ENCODE peak calls at places on chromosomes 16 and 17, in seven cellular contexts. One of them, this sample, is unnamed. For H3K4me1, the result is how much of the 10 kb centered on the place peaks cover.

GRCh38 chr16:72394526-72394925 is 222.6 kb upstream of the PMFBP1 start:
- DNase-seq in psoas muscle: no peak
- DNase-seq in A549: no peak
- DNase-seq in upper lobe of left lung: no peak
- DNase-seq in left lung: no peak
- DNase-seq in Caco-2: no peak
- DNase-seq in adrenal gland: no peak
- DNase-seq in this sample: no peak

GRCh38 chr17:78132086-78132676 is 1.6 kb downstream of the TMC8 start:
- DNase-seq in Caco-2: no peak
- DNase-seq in psoas muscle: no peak
- DNase-seq in left lung: peak
- DNase-seq in upper lobe of left lung: peak
- DNase-seq in adrenal gland: no peak
- DNase-seq in A549: no peak
- DNase-seq in this sample: no peak

GRCh38 chr16:86662195-86662594 is 83.8 kb downstream of the FOXL1 start:
- DNase-seq in Caco-2: no peak
- DNase-seq in left lung: no peak
- DNase-seq in A549: no peak
- DNase-seq in upper lobe of left lung: no peak
- DNase-seq in adrenal gland: no peak
- DNase-seq in psoas muscle: no peak
- DNase-seq in this sample: no peak

GRCh38 chr16:89845417-89845816 is 17.1 kb downstream of the SPIRE2 start:
- DNase-seq in left lung: no peak
- DNase-seq in Caco-2: no peak
- DNase-seq in A549: no peak
- DNase-seq in upper lobe of left lung: peak
- DNase-seq in adrenal gland: no peak
- DNase-seq in psoas muscle: no peak
- DNase-seq in this sample: no peak

GRCh38 chr17:30368896-30369720 is 9.6 kb upstream of the CPD start:
- DNase-seq in upper lobe of left lung: peak
- DNase-seq in A549: no peak
- DNase-seq in left lung: no peak
- DNase-seq in Caco-2: no peak
- DNase-seq in psoas muscle: no peak
- DNase-seq in adrenal gland: no peak
- DNase-seq in this sample: no peak

GRCh38 chr17:80312621-80313135 is 52.0 kb downstream of the RNF213 start:
- DNase-seq in upper lobe of left lung: no peak
- DNase-seq in A549: no peak
- DNase-seq in psoas muscle: no peak
- DNase-seq in adrenal gland: no peak
- DNase-seq in left lung: no peak
- DNase-seq in Caco-2: no peak
- DNase-seq in this sample: no peak

GRCh38 chr16:58638148-58639036 is 8.8 kb upstream of the CNOT1 start:
- DNase-seq in psoas muscle: peak
- DNase-seq in upper lobe of left lung: no peak
- DNase-seq in left lung: peak
- DNase-seq in A549: peak
- DNase-seq in Caco-2: peak
- DNase-seq in adrenal gland: peak
- DNase-seq in this sample: no peak

GRCh38 chr17:72719206-72719581 is 373.3 kb downstream of the SLC39A11 start:
- DNase-seq in adrenal gland: no peak
- DNase-seq in Caco-2: no peak
- DNase-seq in A549: no peak
- DNase-seq in psoas muscle: no peak
- DNase-seq in upper lobe of left lung: no peak
- DNase-seq in left lung: no peak
- DNase-seq in this sample: no peak

GRCh38 chr17:42563950-42564349 is 2.0 kb downstream of the COASY start:
- DNase-seq in A549: no peak
- DNase-seq in adrenal gland: no peak
- DNase-seq in upper lobe of left lung: no peak
- DNase-seq in psoas muscle: no peak
- DNase-seq in left lung: no peak
- DNase-seq in Caco-2: no peak
- DNase-seq in this sample: no peak

GRCh38 chr16:56401482-56401881 is 23.9 kb downstream of the AMFR start:
- DNase-seq in left lung: no peak
- DNase-seq in Caco-2: peak
- DNase-seq in A549: peak
- DNase-seq in upper lobe of left lung: no peak
- DNase-seq in psoas muscle: peak
- DNase-seq in adrenal gland: no peak
- DNase-seq in this sample: no peak

GRCh38 chr17:7636192-7636591 is 6.3 kb downstream of the SHBG start:
- DNase-seq in psoas muscle: no peak
- DNase-seq in Caco-2: no peak
- DNase-seq in upper lobe of left lung: no peak
- DNase-seq in left lung: no peak
- DNase-seq in A549: no peak
- DNase-seq in adrenal gland: no peak
- DNase-seq in this sample: no peak

GRCh38 chr17:5676012-5676411 is 91.7 kb upstream of the NLRP1 start:
- DNase-seq in A549: no peak
- DNase-seq in left lung: no peak
- DNase-seq in adrenal gland: no peak
- DNase-seq in psoas muscle: no peak
- DNase-seq in upper lobe of left lung: no peak
- DNase-seq in Caco-2: no peak
- DNase-seq in this sample: no peak

GRCh38 chr16:841455-842060 is 41.0 kb upstream of the GNG13 start:
- DNase-seq in Caco-2: no peak
- DNase-seq in A549: no peak
- DNase-seq in adrenal gland: no peak
- DNase-seq in upper lobe of left lung: peak
- DNase-seq in psoas muscle: no peak
- DNase-seq in left lung: no peak
- DNase-seq in this sample: no peak

GRCh38 chr16:30116291-30117207 is 3.2 kb upstream of the GDPD3 start:
- DNase-seq in left lung: no peak
- DNase-seq in adrenal gland: no peak
- DNase-seq in A549: no peak
- DNase-seq in Caco-2: no peak
- DNase-seq in psoas muscle: no peak
- DNase-seq in upper lobe of left lung: no peak
- DNase-seq in this sample: no peak

GRCh38 chr17:82849076-82849945 is 9.5 kb upstream of the ZNF750 start:
- DNase-seq in psoas muscle: no peak
- DNase-seq in upper lobe of left lung: no peak
- DNase-seq in A549: no peak
- DNase-seq in adrenal gland: no peak
- DNase-seq in left lung: peak
- DNase-seq in Caco-2: no peak
- DNase-seq in this sample: no peak

GRCh38 chr16:77539336-77539735 is 104.5 kb upstream of the ADAMTS18 start:
- DNase-seq in Caco-2: no peak
- DNase-seq in psoas muscle: no peak
- DNase-seq in adrenal gland: no peak
- DNase-seq in A549: no peak
- DNase-seq in upper lobe of left lung: no peak
- DNase-seq in left lung: no peak
- DNase-seq in this sample: no peak

GRCh38 chr17:49327835-49328784 is 33.9 kb downstream of the ZNF652 start:
- DNase-seq in A549: no peak
- DNase-seq in psoas muscle: no peak
- DNase-seq in Caco-2: no peak
- DNase-seq in left lung: no peak
- DNase-seq in adrenal gland: no peak
- DNase-seq in upper lobe of left lung: no peak
- DNase-seq in this sample: no peak

GRCh38 chr17:66647391-66647983 is 187.4 kb upstream of the CACNG5 start:
- DNase-seq in adrenal gland: no peak
- DNase-seq in left lung: no peak
- DNase-seq in psoas muscle: no peak
- DNase-seq in upper lobe of left lung: no peak
- DNase-seq in A549: no peak
- DNase-seq in Caco-2: no peak
- DNase-seq in this sample: no peak

GRCh38 chr17:65278050-65278819 is 141.1 kb downstream of the RGS9 start:
- DNase-seq in left lung: no peak
- DNase-seq in A549: peak
- DNase-seq in adrenal gland: peak
- DNase-seq in upper lobe of left lung: no peak
- DNase-seq in Caco-2: peak
- DNase-seq in psoas muscle: peak
- DNase-seq in this sample: peak

GRCh38 chr16:81315271-81316175 is 761 bp downstream of the GAN start:
- DNase-seq in adrenal gland: peak
- DNase-seq in left lung: peak
- DNase-seq in A549: peak
- DNase-seq in upper lobe of left lung: peak
- DNase-seq in Caco-2: peak
- DNase-seq in psoas muscle: peak
- DNase-seq in this sample: no peak

GRCh38 chr17:32520737-32521399 is 34.1 kb downstream of the CDK5R1 start:
- DNase-seq in upper lobe of left lung: no peak
- DNase-seq in left lung: no peak
- DNase-seq in A549: no peak
- DNase-seq in adrenal gland: no peak
- DNase-seq in Caco-2: no peak
- DNase-seq in psoas muscle: no peak
- DNase-seq in this sample: no peak
- H3K4me1 ChIP-seq in upper lobe of left lung: under half
- H3K4me1 ChIP-seq in left lung: under half
- H3K4me1 ChIP-seq in A549: under half
- H3K4me1 ChIP-seq in adrenal gland: under half
- H3K4me1 ChIP-seq in Caco-2: under half
- H3K4me1 ChIP-seq in psoas muscle: under half
- H3K4me1 ChIP-seq in this sample: under half

GRCh38 chr17:35080536-35080935 is 17.0 kb upstream of the RFFL start:
- DNase-seq in left lung: no peak
- DNase-seq in Caco-2: no peak
- DNase-seq in A549: no peak
- DNase-seq in psoas muscle: no peak
- DNase-seq in upper lobe of left lung: no peak
- DNase-seq in adrenal gland: no peak
- DNase-seq in this sample: no peak
- H3K4me1 ChIP-seq in left lung: under half
- H3K4me1 ChIP-seq in Caco-2: under half
- H3K4me1 ChIP-seq in A549: half or more
- H3K4me1 ChIP-seq in psoas muscle: under half
- H3K4me1 ChIP-seq in upper lobe of left lung: under half
- H3K4me1 ChIP-seq in adrenal gland: under half
- H3K4me1 ChIP-seq in this sample: under half

DNA sequence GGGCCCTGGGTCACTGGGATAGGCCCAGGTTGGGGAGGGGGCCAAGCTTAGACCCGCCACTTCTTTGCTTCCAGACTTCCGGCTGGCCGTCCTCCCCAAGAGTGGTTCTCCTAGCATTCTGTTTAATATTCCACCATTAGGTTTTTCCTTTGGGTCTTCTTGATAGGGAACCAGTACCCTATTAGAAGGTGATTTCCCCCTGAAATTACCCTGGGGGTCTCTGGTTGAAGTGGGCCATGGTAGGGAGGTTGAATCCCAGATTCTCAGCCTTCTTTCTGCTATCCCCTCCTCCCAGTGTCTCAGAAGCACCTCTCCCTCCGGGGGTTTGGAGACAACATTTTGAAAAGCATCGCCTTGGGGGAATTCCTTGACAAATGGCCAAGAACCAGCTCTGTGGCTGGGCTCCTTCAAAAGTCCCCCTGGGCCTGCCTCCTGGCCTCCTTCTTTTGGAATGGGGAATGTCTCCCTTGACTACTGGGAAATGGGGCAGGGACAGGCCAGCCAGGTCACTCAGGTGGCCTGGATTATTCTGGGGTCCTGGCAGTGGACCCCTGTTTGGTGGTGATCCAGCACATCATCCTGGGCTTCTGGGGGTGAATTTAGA is 5.7 kb downstream of the LASP1 start:
- DNase-seq in left lung: no peak
- DNase-seq in Caco-2: no peak
- DNase-seq in psoas muscle: no peak
- DNase-seq in A549: no peak
- DNase-seq in adrenal gland: no peak
- DNase-seq in upper lobe of left lung: no peak
- DNase-seq in this sample: no peak
- H3K4me1 ChIP-seq in left lung: half or more
- H3K4me1 ChIP-seq in Caco-2: half or more
- H3K4me1 ChIP-seq in psoas muscle: half or more
- H3K4me1 ChIP-seq in A549: half or more
- H3K4me1 ChIP-seq in adrenal gland: half or more
- H3K4me1 ChIP-seq in upper lobe of left lung: half or more
- H3K4me1 ChIP-seq in this sample: half or more

GRCh38 chr17:46817151-46817900 is 1.2 kb downstream of the WNT3 start:
- DNase-seq in A549: no peak
- DNase-seq in adrenal gland: no peak
- DNase-seq in Caco-2: no peak
- DNase-seq in psoas muscle: no peak
- DNase-seq in left lung: no peak
- DNase-seq in upper lobe of left lung: no peak
- DNase-seq in this sample: no peak
- H3K4me1 ChIP-seq in A549: under half
- H3K4me1 ChIP-seq in adrenal gland: under half
- H3K4me1 ChIP-seq in Caco-2: under half
- H3K4me1 ChIP-seq in psoas muscle: under half
- H3K4me1 ChIP-seq in left lung: under half
- H3K4me1 ChIP-seq in upper lobe of left lung: under half
- H3K4me1 ChIP-seq in this sample: under half

DNA sequence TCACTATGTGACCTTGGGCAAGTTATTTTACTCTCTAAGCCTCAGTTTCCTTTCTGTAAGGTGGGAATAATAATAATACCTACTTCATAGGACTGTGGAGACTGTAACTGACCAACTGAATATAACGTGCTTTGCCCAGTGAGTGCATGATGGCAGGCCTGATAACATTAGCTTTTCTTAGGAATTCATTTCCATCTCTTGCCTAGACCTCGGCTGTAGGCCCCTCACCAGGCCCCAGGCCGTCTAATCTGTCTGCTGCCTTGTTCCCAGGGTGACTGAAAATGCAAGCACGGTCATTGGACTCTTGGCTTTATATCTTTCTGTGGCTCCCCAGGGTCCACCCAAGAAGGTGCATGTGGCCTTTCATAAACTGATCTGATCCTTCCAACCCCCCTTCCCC is 6.7 kb upstream of the UBE2O start:
- DNase-seq in adrenal gland: no peak
- DNase-seq in psoas muscle: no peak
- DNase-seq in left lung: no peak
- DNase-seq in upper lobe of left lung: no peak
- DNase-seq in A549: no peak
- DNase-seq in Caco-2: no peak
- DNase-seq in this sample: no peak
- H3K4me1 ChIP-seq in adrenal gland: under half
- H3K4me1 ChIP-seq in psoas muscle: under half
- H3K4me1 ChIP-seq in left lung: under half
- H3K4me1 ChIP-seq in upper lobe of left lung: under half
- H3K4me1 ChIP-seq in A549: under half
- H3K4me1 ChIP-seq in Caco-2: under half
- H3K4me1 ChIP-seq in this sample: under half

DNA sequence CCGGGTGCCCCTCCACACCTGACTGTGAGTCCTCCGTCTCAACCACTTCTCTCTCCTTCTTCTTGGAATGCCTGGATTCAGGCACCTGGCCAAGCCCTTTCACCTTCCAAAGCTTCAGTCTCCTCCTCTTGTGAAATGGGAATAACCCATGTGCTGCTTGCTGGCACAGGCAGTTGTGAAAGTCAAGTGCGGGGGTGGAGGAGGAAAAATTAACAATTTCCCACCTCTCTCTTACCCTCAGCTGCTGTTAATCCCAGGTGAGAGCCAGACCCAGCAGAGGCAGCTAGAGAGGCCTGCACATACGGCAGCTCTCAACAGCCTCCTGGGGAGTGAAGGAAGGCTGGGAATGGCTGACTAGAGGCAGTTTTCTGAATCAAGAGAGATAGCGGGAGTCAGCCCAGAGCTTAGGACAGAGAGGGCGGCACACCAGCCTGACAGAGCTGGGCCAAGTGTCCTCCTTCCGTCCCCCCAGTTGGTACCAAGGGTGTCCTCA is 77.9 kb upstream of the LGALS9 start:
- DNase-seq in Caco-2: no peak
- DNase-seq in psoas muscle: peak
- DNase-seq in left lung: no peak
- DNase-seq in upper lobe of left lung: no peak
- DNase-seq in A549: peak
- DNase-seq in adrenal gland: no peak
- DNase-seq in this sample: no peak
- H3K4me1 ChIP-seq in Caco-2: under half
- H3K4me1 ChIP-seq in psoas muscle: under half
- H3K4me1 ChIP-seq in left lung: under half
- H3K4me1 ChIP-seq in upper lobe of left lung: under half
- H3K4me1 ChIP-seq in A549: half or more
- H3K4me1 ChIP-seq in adrenal gland: under half
- H3K4me1 ChIP-seq in this sample: under half